ENCODE peak calls at places on chromosomes 6 and 20, in nine cellular contexts. X is activated T-cell treated with anti-CD3 and anti-CD28 coated beads, Interleukin-2, amount 50 U/mL, for 72 hours; W is activated naive CD8-positive, alpha-beta T cell treated with anti-CD3 and anti-CD28 coated beads, Interleukin-2, amount 50 U/mL, for 24 hours; A is lung microvascular endothelial cell; D is AG10803; O is cardiac muscle cell; T is activated CD4-positive, CD25-positive, alpha-beta regulatory T cell; S is AG09309; M is Jurkat, Clone E6-1. V is an unnamed sample.

GRCh38 chr20:53865905-53866786 is 204.2 kb downstream of the BCAS1 start:
- DNase-seq in A (peak), T (no peak), M (no peak), O (peak), W (no peak), D (peak), X (no peak), S (no peak), V (peak)

GRCh38 chr6:27275025-27275956 is 27.8 kb downstream of the PRSS16 start:
- DNase-seq in S (no peak), O (no peak), A (no peak), M (no peak), T (no peak), D (no peak), X (no peak), W (peak), V (peak)

GRCh38 chr6:93701526-93701925 is 282.2 kb upstream of the EPHA7 start:
- DNase-seq in M (no peak), T (no peak), W (no peak), O (no peak), X (no peak), A (no peak), S (no peak), D (no peak), V (no peak)

GRCh38 chr6:15400572-15401004 is 154.7 kb downstream of the JARID2 start:
- DNase-seq in D (peak), A (peak), O (peak), M (no peak), T (no peak), W (peak), X (no peak), S (no peak), V (no peak)

GRCh38 chr6:38794682-38795081 is 79.6 kb downstream of the DNAH8 start:
- DNase-seq in A (no peak), O (no peak), T (no peak), X (no peak), M (no peak), S (no peak), W (no peak), D (no peak), V (no peak)

GRCh38 chr6:1028744-1029143 is 283.2 kb upstream of the FOXQ1 start:
- DNase-seq in O (no peak), M (no peak), T (no peak), S (no peak), X (no peak), W (no peak), D (no peak), A (no peak), V (no peak)

GRCh38 chr6:113120214-113120576 is 737.0 kb upstream of the MARCKS start:
- DNase-seq in O (no peak), X (no peak), D (peak), W (no peak), T (no peak), A (peak), M (no peak), S (peak), V (peak)

GRCh38 chr6:68680244-68680643 is 45.2 kb downstream of the ADGRB3 start:
- DNase-seq in D (no peak), O (peak), X (no peak), S (no peak), T (no peak), M (no peak), A (no peak), W (no peak), V (no peak)

GRCh38 chr6:69796081-69796626 is 656 bp downstream of the LMBRD1 start:
- DNase-seq in O (no peak), W (peak), M (peak), S (no peak), T (no peak), D (peak), A (peak), X (peak), V (peak)

GRCh38 chr6:44105146-44105545 is 22.1 kb downstream of the MRPL14 start:
- DNase-seq in O (no peak), S (no peak), D (no peak), A (no peak), X (no peak), W (no peak), M (no peak), T (no peak), V (no peak)

GRCh38 chr6:66159937-66160336 is 452.9 kb upstream of the EYS start:
- DNase-seq in X (no peak), T (no peak), D (no peak), A (no peak), O (no peak), W (no peak), M (no peak), S (no peak), V (no peak)

GRCh38 chr6:169445227-169445626 is 191.6 kb upstream of the THBS2 start:
- DNase-seq in X (no peak), D (no peak), A (no peak), T (no peak), W (no peak), O (no peak), M (no peak), S (no peak), V (no peak)

V was measured in foreskin fibroblast.